ENCODE peak calls at places on chromosomes 5 and 9, in six cellular contexts. M is spleen; X is heart right ventricle; E is fibroblast of lung; T is upper lobe of right lung; J is CD8-positive, alpha-beta T cell. Y is an unnamed sample.
A peak's percentile ranks its signal among the peaks of the same experiment; 100 is the strongest.

GRCh38 chr5:1293997-1294838 is 650 bp downstream of the TERT start:
- DNase-seq in M (peak; percentile 74), X (no peak), E (no peak), T (no peak), J (peak; percentile 44), Y (no peak)

GRCh38 chr9:128027166-128027539 is 40.0 kb downstream of the NAIF1 start:
- DNase-seq in M (no peak), X (no peak), E (no peak), T (no peak), J (peak; percentile 73), Y (no peak)

GRCh38 chr9:124724415-124725067 is 46.6 kb downstream of the NR6A1 start:
- DNase-seq in M (no peak), X (no peak), E (no peak), T (no peak), J (no peak), Y (no peak)

GRCh38 chr5:158769702-158770101 is 330.0 kb downstream of the EBF1 start:
- DNase-seq in M (no peak), X (no peak), E (peak; percentile 33), T (no peak), J (no peak), Y (no peak)

GRCh38 chr9:7067169-7067568 is 309.4 kb downstream of the KDM4C start:
- DNase-seq in M (no peak), X (no peak), E (no peak), T (no peak), J (no peak), Y (no peak)

GRCh38 chr5:181071257-181071656 is 31.2 kb downstream of the BTNL9 start:
- DNase-seq in M (no peak), X (no peak), E (no peak), T (no peak), J (no peak), Y (no peak)

GRCh38 chr5:168947212-168947868 is 353.6 kb downstream of the SLIT3 start:
- DNase-seq in M (no peak), X (peak; percentile 29), E (peak; percentile 43), T (no peak), J (no peak), Y (no peak)

GRCh38 chr9:2613730-2614271 is 7.8 kb upstream of the VLDLR start:
- DNase-seq in M (no peak), X (peak; percentile 48), E (no peak), T (no peak), J (no peak), Y (no peak)

GRCh38 chr5:154478752-154479159 is 729 bp upstream of the HAND1 start:
- DNase-seq in M (no peak), X (no peak), E (no peak), T (no peak), J (no peak), Y (no peak)

GRCh38 chr5:132692632-132692967 is 18.8 kb downstream of the IL4 start:
- DNase-seq in M (no peak), X (no peak), E (peak; percentile 72), T (no peak), J (no peak), Y (no peak)

GRCh38 chr9:114236391-114237138 is 81.2 kb downstream of the COL27A1 start:
- DNase-seq in M (no peak), X (no peak), E (no peak), T (no peak), J (no peak), Y (no peak)

GRCh38 chr9:90365646-90366045 is 277.0 kb downstream of the DIRAS2 start:
- DNase-seq in M (no peak), X (no peak), E (peak; percentile 43), T (no peak), J (no peak), Y (no peak)

GRCh38 chr9:94490465-94490864 is 64.4 kb upstream of the PCAT7 start:
- DNase-seq in M (no peak), X (no peak), E (no peak), T (no peak), J (no peak), Y (no peak)

GRCh38 chr5:151896041-151896691 is 28.5 kb downstream of the GLRA1 start:
- DNase-seq in M (no peak), X (no peak), E (peak; percentile 39), T (no peak), J (no peak), Y (no peak)

GRCh38 chr9:90795879-90796317 is 5.7 kb upstream of the SYK start:
- DNase-seq in M (no peak), X (no peak), E (no peak), T (no peak), J (no peak), Y (no peak)

GRCh38 chr9:118088075-118088474 is 383.9 kb downstream of the TLR4 start:
- DNase-seq in M (no peak), X (no peak), E (no peak), T (no peak), J (no peak), Y (no peak)

GRCh38 chr5:150358261-150359095 is 981 bp downstream of the TCOF1 start:
- DNase-seq in M (no peak), X (no peak), E (peak; percentile 8), T (no peak), J (no peak), Y (no peak)

GRCh38 chr5:1218351-1219080 is 6.7 kb upstream of the SLC6A18 start:
- DNase-seq in M (no peak), X (no peak), E (no peak), T (no peak), J (no peak), Y (no peak)

GRCh38 chr5:143334903-143335302 is 68.6 kb downstream of the NR3C1 start:
- DNase-seq in M (no peak), X (no peak), E (no peak), T (no peak), J (no peak), Y (no peak)

GRCh38 chr5:143331956-143332355 is 71.5 kb downstream of the NR3C1 start:
- DNase-seq in M (no peak), X (no peak), E (no peak), T (no peak), J (no peak), Y (no peak)

GRCh38 chr5:143328589-143329220 is 74.8 kb downstream of the NR3C1 start:
- DNase-seq in M (no peak), X (no peak), E (no peak), T (no peak), J (no peak), Y (no peak)

DNA sequence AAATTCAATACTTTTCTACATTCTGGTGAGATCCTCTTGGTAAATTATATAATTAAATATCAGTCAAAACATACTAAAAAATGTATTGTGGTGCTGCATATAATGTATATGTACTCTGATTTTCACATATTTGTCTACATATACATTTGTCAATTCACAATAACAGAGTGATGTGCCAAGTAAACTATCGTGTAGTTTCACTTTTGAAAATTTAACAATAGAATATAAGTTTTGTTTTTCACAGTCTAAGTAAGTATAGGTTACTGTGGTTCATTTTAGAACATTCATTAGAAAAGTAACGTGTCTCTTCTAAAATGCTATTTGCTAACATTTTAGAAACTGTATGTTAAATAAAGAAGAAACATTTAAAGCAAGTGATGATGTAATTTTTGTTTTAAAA is 73.6 kb downstream of the NR3C1 start:
- DNase-seq in M (no peak), X (no peak), E (no peak), T (no peak), J (no peak), Y (no peak)
- H3K9me3 ChIP-seq in M (no peaks in the 10 kb centered on the region), X (no peaks in the 10 kb centered on the region), E (no peaks in the 10 kb centered on the region), T (no peaks in the 10 kb centered on the region), J (no peaks in the 10 kb centered on the region), Y (no peaks in the 10 kb centered on the region)

DNA sequence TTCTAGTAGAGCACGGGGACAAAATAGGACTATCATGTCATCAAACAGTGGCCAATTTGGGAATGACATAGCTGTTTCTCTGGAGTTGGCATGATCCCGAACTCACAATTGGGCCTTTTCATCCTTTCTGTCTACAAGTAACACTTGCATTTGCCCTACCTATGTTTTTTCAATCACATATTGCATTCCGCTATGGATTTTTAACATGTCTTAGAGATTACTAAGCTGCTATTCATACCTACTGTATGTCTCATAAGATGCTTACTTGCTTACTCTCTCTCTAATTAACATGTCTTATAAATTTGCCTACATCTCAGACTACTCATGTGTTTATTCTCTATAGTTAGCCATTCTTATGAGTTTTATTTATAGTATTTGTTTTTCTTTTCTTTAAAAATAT is 341.2 kb upstream of the CTNND2 start:
- DNase-seq in M (no peak), X (no peak), E (no peak), T (no peak), J (no peak), Y (no peak)
- H3K9me3 ChIP-seq in M (no peaks in the 10 kb centered on the region), X (no peaks in the 10 kb centered on the region), E (no peaks in the 10 kb centered on the region), T (no peaks in the 10 kb centered on the region), J (no peaks in the 10 kb centered on the region), Y (no peaks in the 10 kb centered on the region)

DNA sequence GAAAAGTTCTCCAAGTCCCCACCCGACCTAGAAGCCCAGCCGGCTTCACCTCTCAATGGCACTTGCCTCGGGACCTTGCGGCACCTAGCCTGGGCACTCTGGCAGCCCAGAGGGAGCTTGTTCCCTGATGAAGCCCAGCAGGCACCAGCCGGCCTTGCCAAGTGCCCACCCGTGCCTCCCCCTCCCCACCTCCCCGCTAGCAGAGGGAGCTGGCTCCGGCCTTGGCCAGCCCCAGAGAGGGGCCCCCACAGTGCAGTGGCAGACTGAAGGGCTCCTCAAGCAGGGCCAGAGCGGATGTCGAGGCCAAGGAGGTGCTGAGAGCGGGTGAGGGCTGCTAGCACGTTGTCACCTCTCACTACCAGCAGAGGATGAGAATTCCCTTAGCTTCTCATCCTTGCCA is 37.6 kb upstream of the CAVIN4 start:
- DNase-seq in M (no peak), X (no peak), E (no peak), T (no peak), J (no peak), Y (no peak)
- H3K9me3 ChIP-seq in M (no peaks in the 10 kb centered on the region), X (no peaks in the 10 kb centered on the region), E (no peaks in the 10 kb centered on the region), T (no peaks in the 10 kb centered on the region), J (no peaks in the 10 kb centered on the region), Y (no peaks in the 10 kb centered on the region)

DNA sequence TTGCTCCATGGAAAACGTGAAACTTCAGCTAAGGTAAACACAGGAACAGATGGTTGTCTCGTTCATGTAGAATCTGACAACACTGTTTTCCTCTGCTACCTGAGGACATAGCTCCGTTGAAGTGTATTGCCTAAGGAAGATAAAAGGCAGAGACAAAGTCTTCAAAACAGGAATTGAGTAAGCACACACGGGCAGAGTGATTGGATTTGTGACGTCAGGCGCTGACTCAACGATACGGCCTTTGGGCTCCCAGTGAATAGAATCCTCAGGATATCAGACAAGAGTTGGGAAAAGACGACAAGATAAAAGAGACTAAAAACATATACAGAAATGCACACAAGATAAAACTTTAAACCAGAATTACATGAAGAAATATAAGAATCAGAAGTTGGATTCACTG is 787.1 kb upstream of the CTNND2 start:
- DNase-seq in M (no peak), X (no peak), E (no peak), T (no peak), J (no peak), Y (no peak)
- H3K9me3 ChIP-seq in M (no peaks in the 10 kb centered on the region), X (no peaks in the 10 kb centered on the region), E (no peaks in the 10 kb centered on the region), T (no peaks in the 10 kb centered on the region), J (peaks cover 2% of the 10 kb centered on the region), Y (no peaks in the 10 kb centered on the region)

GRCh38 chr9:137973829-137974416 is 96.3 kb downstream of the CACNA1B start:
- DNase-seq in M (peak; percentile 33), X (no peak), E (no peak), T (peak; percentile 34), J (no peak), Y (no peak)

GRCh38 chr9:137970686-137971476 is 93.3 kb downstream of the CACNA1B start:
- DNase-seq in M (peak; percentile 51), X (no peak), E (no peak), T (peak; percentile 50), J (peak; percentile 29), Y (no peak)

GRCh38 chr9:137971477-137972138 is 94.0 kb downstream of the CACNA1B start:
- DNase-seq in M (peak; percentile 34), X (no peak), E (no peak), T (peak; percentile 32), J (no peak), Y (no peak)

GRCh38 chr9:137972988-137973470 is 95.4 kb downstream of the CACNA1B start:
- DNase-seq in M (peak; percentile 64), X (no peak), E (no peak), T (peak; percentile 57), J (no peak), Y (no peak)

GRCh38 chr9:137972355-137972987 is 94.9 kb downstream of the CACNA1B start:
- DNase-seq in M (no peak), X (no peak), E (no peak), T (peak; percentile 40), J (peak; percentile 42), Y (no peak)
- H3K9me3 ChIP-seq in M (no peaks in the 10 kb centered on the region), X (no peaks in the 10 kb centered on the region), E (no peaks in the 10 kb centered on the region), T (no peaks in the 10 kb centered on the region), J (no peaks in the 10 kb centered on the region), Y (no peaks in the 10 kb centered on the region)